ENCODE peak calls at places on chromosome 17, in ten cellular contexts. L is stomach; X is hepatocyte; A is BJ; I is CD8-positive, alpha-beta T cell; Y is MM.1S; R is PC-9; F is upper lobe of right lung; V is lung; Q is thyroid gland. K is an unnamed sample.

GRCh38 chr17:36591434-36592315 is at the start of gene DHRS11:
- DNase-seq in L (peak; percentile 89), A (no peak), V (peak; percentile 83), I (peak; percentile 76), Y (peak; percentile 75), X (peak; percentile 92), R (peak; percentile 80), F (peak; percentile 92), Q (peak; percentile 83), K (peak; percentile 53)

GRCh38 chr17:42979511-42980273 is at the start of gene PTGES3L:
- DNase-seq in F (no peak), Q (peak; percentile 30), R (peak; percentile 35), I (peak; percentile 14), X (peak; percentile 71), V (no peak), L (no peak), Y (peak; percentile 16), A (no peak), K (no peak)

GRCh38 chr17:31533546-31534155 is 142.2 kb downstream of the RAB11FIP4 start:
- DNase-seq in Q (peak; percentile 30), Y (no peak), F (no peak), I (no peak), X (peak; percentile 71), V (no peak), A (no peak), L (peak; percentile 40), R (peak; percentile 54), K (peak; percentile 82)

GRCh38 chr17:56047321-56047720 is 106.0 kb upstream of the ANKFN1 start:
- DNase-seq in R (no peak), I (no peak), V (no peak), Q (peak; percentile 24), A (no peak), F (no peak), L (no peak), Y (no peak), X (no peak), K (no peak)

GRCh38 chr17:52536466-52536865 is 378.0 kb upstream of the CA10 start:
- DNase-seq in F (no peak), A (no peak), Y (no peak), Q (no peak), V (no peak), R (no peak), X (no peak), I (no peak), L (no peak), K (no peak)

GRCh38 chr17:45668316-45668715 is 115.8 kb upstream of the CRHR1 start:
- DNase-seq in I (no peak), A (no peak), F (no peak), L (no peak), X (no peak), Q (no peak), V (no peak), Y (no peak), R (no peak), K (no peak)

GRCh38 chr17:42484304-42484703 is 25.6 kb downstream of the ATP6V0A1 start:
- DNase-seq in I (peak; percentile 70), Q (no peak), X (no peak), L (no peak), V (no peak), F (no peak), Y (peak; percentile 83), A (no peak), R (no peak), K (no peak)

GRCh38 chr17:45376171-45376564 is 56.5 kb downstream of the ARHGAP27 start:
- DNase-seq in Q (no peak), V (no peak), L (no peak), I (no peak), F (no peak), R (no peak), X (no peak), Y (no peak), A (no peak), K (no peak)

GRCh38 chr17:4607773-4608187 is 23.5 kb downstream of the SMTNL2 start:
- DNase-seq in I (no peak), X (peak; percentile 83), F (no peak), Y (no peak), L (peak; percentile 68), Q (peak; percentile 34), A (no peak), R (no peak), V (peak; percentile 59), K (no peak)

GRCh38 chr17:43791589-43791988 is 11.4 kb downstream of the CFAP97D1 start:
- DNase-seq in Q (no peak), X (no peak), I (no peak), Y (no peak), A (no peak), V (no peak), R (peak; percentile 11), F (no peak), L (no peak), K (peak; percentile 82)

GRCh38 chr17:42389902-42390301 is 1.7 kb upstream of the STAT3 start:
- DNase-seq in L (no peak), F (no peak), V (no peak), Q (no peak), R (no peak), I (no peak), X (no peak), Y (no peak), A (no peak), K (no peak)

GRCh38 chr17:82860606-82861392 is 21.0 kb upstream of the ZNF750 start:
- DNase-seq in V (no peak), R (no peak), Q (peak; percentile 55), L (no peak), F (no peak), I (no peak), A (no peak), Y (no peak), X (no peak), K (no peak)
- H3K36me3 ChIP-seq in V (no peaks in the 10 kb centered on the region), R (no peaks in the 10 kb centered on the region), Q (no peaks in the 10 kb centered on the region), L (no peaks in the 10 kb centered on the region), F (no peaks in the 10 kb centered on the region), I (no peaks in the 10 kb centered on the region), A (no peaks in the 10 kb centered on the region), Y (no peaks in the 10 kb centered on the region), X (no peaks in the 10 kb centered on the region), K (no peaks in the 10 kb centered on the region)

GRCh38 chr17:21036361-21036881 is 6.4 kb downstream of the USP22 start:
- DNase-seq in I (no peak), Y (no peak), A (no peak), R (no peak), X (no peak), Q (no peak), L (no peak), V (no peak), F (no peak), K (peak; percentile 63)

GRCh38 chr17:21033350-21033749 is 9.5 kb downstream of the USP22 start:
- DNase-seq in V (no peak), A (no peak), X (no peak), R (no peak), L (no peak), F (no peak), Y (no peak), I (no peak), Q (no peak), K (peak; percentile 48)

GRCh38 chr17:21031756-21032396 is 10.9 kb downstream of the USP22 start:
- DNase-seq in L (no peak), Y (no peak), Q (no peak), X (no peak), F (no peak), A (no peak), R (no peak), I (no peak), V (no peak), K (no peak)

GRCh38 chr17:21037117-21037803 is 5.6 kb downstream of the USP22 start:
- DNase-seq in F (no peak), X (no peak), Q (no peak), A (no peak), Y (no peak), R (no peak), V (no peak), L (no peak), I (no peak), K (no peak)

GRCh38 chr17:21034350-21035235 is 8.2 kb downstream of the USP22 start:
- DNase-seq in V (no peak), L (no peak), X (no peak), Q (no peak), Y (peak; percentile 85), A (no peak), I (no peak), F (no peak), R (no peak), K (no peak)
- H3K4me3 ChIP-seq in V (no peak overlapping the region), L (no peak overlapping the region), X (no peak overlapping the region), Q (no peak overlapping the region), Y (peak overlapping the region; percentile 38), A (no peak overlapping the region), I (peak overlapping the region; percentile 46), F (peak overlapping the region; percentile 9), R (no peak overlapping the region), K (no peak overlapping the region)

DNA sequence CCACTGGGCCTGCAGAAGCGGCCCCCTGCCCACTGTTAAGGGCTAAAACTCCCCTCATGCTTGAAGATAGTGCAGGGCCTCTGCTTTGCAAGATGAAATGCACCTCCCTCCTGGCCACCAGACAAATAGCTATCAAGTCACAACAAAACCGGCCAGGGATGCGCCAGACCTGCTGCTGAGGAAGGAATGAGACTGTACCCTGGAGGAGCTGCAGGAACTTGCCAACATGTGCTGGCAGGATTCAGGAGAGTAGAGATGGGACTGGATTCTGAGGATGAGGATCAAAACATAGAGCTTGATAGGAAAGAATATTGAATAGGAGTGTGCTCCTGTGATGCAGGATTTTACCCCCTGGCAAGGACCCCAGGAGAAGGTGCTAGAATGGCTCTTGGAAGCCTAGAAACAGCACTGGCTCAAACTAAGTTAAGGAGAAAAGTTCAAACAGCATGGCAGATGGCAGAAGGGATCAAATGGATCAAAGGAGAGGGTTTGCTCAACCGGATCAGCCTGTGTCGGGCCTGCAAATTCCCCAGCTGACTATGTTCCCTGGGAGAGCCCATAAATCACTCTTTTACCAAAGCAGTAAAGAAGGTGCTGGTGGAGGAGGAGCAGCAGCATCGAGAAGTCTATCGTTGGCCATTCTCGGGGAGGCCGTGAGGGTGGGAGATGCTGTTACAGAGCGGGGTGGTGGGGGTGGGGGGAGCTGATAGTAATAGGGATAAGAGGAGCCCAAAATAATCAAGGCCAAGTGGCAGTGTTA is 27.2 kb upstream of the XYLT2 start:
- DNase-seq in F (no peak), X (peak; percentile 52), Y (no peak), R (no peak), L (no peak), V (no peak), Q (no peak), I (no peak), A (no peak), K (peak; percentile 76)
- TF ChIP-seq CTCF in F (no peak), X (no peak), Y (no peak), R (no peak), L (no peak), V (no peak), Q (no peak), I (no peak), A (no peak), K (no peak)

DNA sequence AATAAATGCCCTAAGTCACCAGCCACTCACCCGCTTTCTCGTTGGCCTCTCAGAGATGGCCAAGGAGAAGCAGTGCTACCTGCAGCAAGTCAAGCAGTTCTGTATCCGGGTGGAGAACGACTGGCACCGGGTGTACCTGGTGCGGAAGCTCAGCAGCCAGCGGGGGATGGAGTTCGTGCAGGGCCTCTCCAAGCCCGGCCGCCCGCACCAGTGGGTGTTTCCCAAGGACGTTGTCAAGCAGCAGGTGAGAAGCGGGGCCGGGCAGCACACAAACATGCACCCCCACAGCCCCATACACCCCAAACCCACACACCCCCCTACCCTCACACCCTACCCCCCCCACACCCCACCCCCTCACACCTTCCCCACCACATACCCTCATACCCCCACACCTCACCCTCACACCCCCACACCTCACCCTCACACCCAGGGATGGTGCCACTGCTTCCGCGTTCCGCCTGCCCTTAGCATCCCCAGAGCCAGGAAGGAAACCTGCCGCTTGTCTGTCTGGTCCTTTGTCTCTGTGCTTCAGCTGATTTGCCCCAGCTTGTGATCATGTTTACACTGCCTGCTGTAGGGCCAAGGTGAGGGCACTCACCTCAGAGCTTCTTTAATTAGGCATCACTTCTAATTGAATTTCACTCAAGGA is 41.9 kb upstream of the ENDOV start:
- DNase-seq in Q (no peak), X (no peak), Y (no peak), V (no peak), A (no peak), F (no peak), R (no peak), I (no peak), L (no peak), K (no peak)
- H3K36me3 ChIP-seq in Q (peaks cover 92% of the 10 kb centered on the region), X (no peaks in the 10 kb centered on the region), Y (no peaks in the 10 kb centered on the region), V (peaks cover 56% of the 10 kb centered on the region), A (peaks cover 46% of the 10 kb centered on the region), F (peaks cover 99% of the 10 kb centered on the region), R (peaks cover 6% of the 10 kb centered on the region), I (peaks cover 89% of the 10 kb centered on the region), L (peaks cover 100% of the 10 kb centered on the region), K (peaks cover 43% of the 10 kb centered on the region)

K was measured in bronchial epithelial cell.